ENCODE peak calls at places on chromosomes 12 and 14, in nine cellular contexts. V is colonic mucosa; C is HFF-Myc; W is GM23338; K is GM20000; N is CD8-positive, alpha-beta T cell; S is Panc1; F is fibroblast of mammary gland; Z is A549. Q is an unnamed sample.
A peak's percentile ranks its signal among the peaks of the same experiment; 100 is the strongest.

GRCh38 chr12:115257791-115258190 is 573.8 kb upstream of the TBX3 start:
- DNase-seq in F (peak; percentile 69), N (no peak), Z (no peak), V (no peak), C (peak; percentile 32), W (no peak), K (no peak), S (no peak), Q (no peak)

GRCh38 chr14:104438166-104438887 is 141.2 kb upstream of the C14orf180 start:
- DNase-seq in K (no peak), V (peak; percentile 12), F (no peak), Z (no peak), W (no peak), N (no peak), S (no peak), C (no peak), Q (no peak)

GRCh38 chr12:66197413-66198055 is 8.5 kb downstream of the IRAK3 start:
- DNase-seq in K (no peak), N (no peak), F (peak; percentile 50), V (no peak), S (no peak), Z (no peak), W (no peak), C (no peak), Q (no peak)

GRCh38 chr12:132154341-132154761 is 10.1 kb downstream of the NOC4L start:
- DNase-seq in K (no peak), N (no peak), C (no peak), S (no peak), F (no peak), W (no peak), V (no peak), Z (no peak), Q (no peak)

GRCh38 chr12:8681129-8681902 is 16.5 kb upstream of the RIMKLB start:
- DNase-seq in C (no peak), N (no peak), S (no peak), K (no peak), Z (peak; percentile 52), F (peak; percentile 21), W (peak; percentile 83), V (no peak), Q (no peak)

GRCh38 chr12:46268349-46268616 is 560 bp downstream of the SLC38A1 start:
- DNase-seq in C (no peak), S (no peak), V (no peak), N (no peak), Z (no peak), K (peak; percentile 23), F (peak; percentile 16), W (no peak), Q (no peak)

GRCh38 chr14:86057018-86057667 is 527.2 kb downstream of the FLRT2 start:
- DNase-seq in V (no peak), N (no peak), F (peak; percentile 47), K (peak; percentile 12), W (peak; percentile 66), S (no peak), Z (peak; percentile 27), C (no peak), Q (peak; percentile 6)

GRCh38 chr12:64733857-64734256 is 25.3 kb downstream of the GNS start:
- DNase-seq in W (no peak), Z (peak; percentile 36), V (no peak), N (no peak), K (no peak), S (peak; percentile 88), F (peak; percentile 15), C (no peak), Q (no peak)

DNA sequence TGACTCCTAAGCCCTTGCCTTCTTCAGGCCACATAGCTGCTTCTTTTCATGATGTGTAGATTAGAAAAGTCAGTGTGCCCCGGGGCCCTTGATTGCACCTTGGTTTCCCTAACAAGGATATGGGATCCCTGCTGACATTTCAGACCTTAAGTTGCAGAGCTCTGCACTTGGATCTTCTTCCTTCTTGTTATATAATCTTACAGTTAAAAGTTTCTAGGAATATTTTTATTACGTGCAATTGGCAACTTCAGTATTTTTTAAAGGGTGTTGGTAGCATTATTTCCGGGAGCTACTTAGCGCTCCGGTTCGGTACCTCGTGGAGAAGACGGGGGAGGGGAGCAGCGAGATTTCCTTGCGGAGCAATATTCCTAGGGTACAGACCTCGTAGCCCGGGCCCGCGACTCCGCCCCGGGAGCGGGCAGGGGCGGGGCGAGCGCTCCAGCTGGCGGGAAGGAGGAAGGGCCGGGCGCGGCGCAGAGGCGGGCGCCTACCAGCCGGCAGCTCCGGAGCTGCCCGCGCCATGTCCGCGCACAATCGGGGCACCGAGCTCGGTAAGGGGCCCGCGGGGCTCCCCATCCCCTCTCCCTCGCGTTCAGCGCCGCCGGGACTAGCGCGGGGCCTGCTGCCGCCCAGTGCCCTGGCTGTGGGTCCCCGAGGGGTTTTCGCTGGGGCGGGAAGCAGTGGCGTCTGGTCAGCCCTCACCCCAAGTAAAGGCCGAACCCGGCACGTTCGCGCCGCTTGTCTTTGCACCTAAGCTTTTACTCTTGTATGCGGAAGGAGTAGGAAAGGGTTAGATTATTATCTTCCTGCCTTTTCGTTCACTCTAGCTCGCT is at the start of gene DERA:
- DNase-seq in F (peak; percentile 56), N (peak; percentile 37), V (peak; percentile 90), S (no peak), W (peak; percentile 82), C (no peak), Z (peak; percentile 83), K (peak; percentile 78), Q (peak; percentile 76)
- TF ChIP-seq CTCF in F (no peak), N (no peak), V (no peak), S (no peak), W (no peak), C (no peak), Z (no peak), K (no peak), Q (no peak)

GRCh38 chr12:59596232-59597143 is 659 bp downstream of the SLC16A7 start:
- DNase-seq in V (peak; percentile 78), S (no peak), F (peak; percentile 77), K (peak; percentile 58), N (peak; percentile 83), Z (peak; percentile 9), C (peak; percentile 65), W (peak; percentile 87), Q (peak; percentile 46)
- TF ChIP-seq CTCF in V (no peak), S (no peak), F (no peak), K (no peak), N (no peak), Z (no peak), C (peak; percentile 5), W (peak; percentile 26), Q (peak; percentile 9)

DNA sequence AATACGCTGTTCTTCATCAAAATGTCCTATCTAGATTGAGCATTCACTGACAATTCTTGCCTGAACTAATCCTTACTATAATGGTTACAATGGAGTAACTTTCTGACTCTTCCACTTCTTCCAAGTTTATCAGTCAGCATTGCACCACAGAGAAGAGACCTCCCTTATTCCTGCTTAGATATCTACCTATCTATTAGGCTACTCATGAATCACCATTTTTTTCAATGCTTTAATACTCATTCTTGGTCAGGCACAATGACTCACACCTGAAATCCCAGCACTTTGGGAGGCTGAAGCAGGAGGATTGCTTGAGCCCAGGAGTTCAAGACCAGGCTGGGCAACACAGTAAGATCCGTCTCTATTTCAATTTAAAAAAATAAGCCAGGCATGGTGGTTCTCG is 39.3 kb downstream of the RPS6KA5 start:
- DNase-seq in F (peak; percentile 5), N (no peak), C (no peak), K (no peak), S (no peak), Z (no peak), W (no peak), V (no peak), Q (no peak)
- TF ChIP-seq CTCF in F (no peak), N (no peak), C (no peak), K (no peak), S (no peak), Z (no peak), W (no peak), V (no peak), Q (no peak)

GRCh38 chr14:78762331-78762730 is 592.2 kb downstream of the NRXN3 start:
- DNase-seq in V (no peak), Z (no peak), C (no peak), N (no peak), W (no peak), F (no peak), K (no peak), S (no peak), Q (no peak)

GRCh38 chr14:78763746-78764145 is 593.6 kb downstream of the NRXN3 start:
- DNase-seq in K (no peak), C (no peak), S (no peak), Z (no peak), V (no peak), N (no peak), F (no peak), W (no peak), Q (no peak)

GRCh38 chr14:78754059-78754458 is 583.9 kb downstream of the NRXN3 start:
- DNase-seq in S (no peak), V (no peak), Z (no peak), W (no peak), K (no peak), C (no peak), F (no peak), N (no peak), Q (no peak)

GRCh38 chr14:78752789-78753188 is 582.6 kb downstream of the NRXN3 start:
- DNase-seq in N (no peak), W (no peak), S (no peak), Z (peak; percentile 6), V (no peak), K (no peak), C (no peak), F (peak; percentile 17), Q (no peak)

GRCh38 chr14:78758333-78758732 is 588.2 kb downstream of the NRXN3 start:
- DNase-seq in C (no peak), W (peak; percentile 63), N (no peak), S (peak; percentile 25), Z (peak; percentile 56), F (peak; percentile 54), K (peak; percentile 8), V (no peak), Q (peak; percentile 20)
- TF ChIP-seq CTCF in C (no peak), W (peak; percentile 59), N (no peak), S (peak; percentile 64), Z (peak; percentile 23), F (peak; percentile 73), K (peak; percentile 19), V (peak; percentile 40), Q (peak; percentile 17)

GRCh38 chr14:52552063-52552988 is at the start of the genes GPR137C and TXNDC16:
- DNase-seq in N (peak; percentile 98), F (peak; percentile 99), W (peak; percentile 100), Z (peak; percentile 99), C (peak; percentile 98), K (peak; percentile 98), V (peak; percentile 100), S (peak; percentile 95), Q (peak; percentile 98)
- TF ChIP-seq CTCF in N (no peak), F (no peak), W (no peak), Z (no peak), C (no peak), K (no peak), V (no peak), S (no peak), Q (no peak)

GRCh38 chr14:101083564-101084435 is 180.3 kb upstream of the RTL1 start:
- DNase-seq in S (no peak), N (no peak), Z (peak; percentile 22), K (no peak), C (no peak), W (peak; percentile 81), F (no peak), V (peak; percentile 17), Q (no peak)
- TF ChIP-seq CTCF in S (no peak), N (no peak), Z (no peak), K (no peak), C (peak; percentile 39), W (peak; percentile 74), F (peak; percentile 13), V (no peak), Q (no peak)